ENCODE peak calls at places on chromosomes 4 and X, in nine cellular contexts. M, Y, R, X, C, F, K, W and D are unnamed samples.

GRCh38 chrX:136251042-136251991 is at the start of gene MAP7D3:
- DNase-seq in W (peak; percentile 81), Y (peak; percentile 29), K (no peak), R (peak; percentile 56), X (no peak), C (peak; percentile 69), M (peak; percentile 53), F (peak; percentile 78), D (peak; percentile 30)

GRCh38 chr4:90689739-90690138 is 562.5 kb downstream of the CCSER1 start:
- DNase-seq in K (no peak), C (no peak), M (peak; percentile 25), R (no peak), F (no peak), W (no peak), Y (no peak), X (no peak), D (no peak)

GRCh38 chrX:102765794-102766193 is 45.3 kb downstream of the GPRASP3 start:
- DNase-seq in M (peak; percentile 41), K (peak; percentile 23), W (no peak), Y (peak; percentile 14), X (peak; percentile 27), F (no peak), C (peak; percentile 2), R (no peak), D (no peak)

GRCh38 chr4:183356931-183357675 is 34.9 kb upstream of the CLDN24 start:
- DNase-seq in Y (no peak), M (peak; percentile 95), F (no peak), W (no peak), R (no peak), K (no peak), C (no peak), X (no peak), D (no peak)

GRCh38 chrX:101397779-101398178 is 7.0 kb downstream of the RPL36A start:
- DNase-seq in W (no peak), Y (no peak), K (no peak), C (no peak), F (peak; percentile 21), X (no peak), M (no peak), R (no peak), D (no peak)

GRCh38 chr4:150518559-150518958 is 63.4 kb upstream of the MAB21L2 start:
- DNase-seq in R (no peak), W (no peak), Y (peak; percentile 47), M (peak; percentile 64), K (no peak), F (no peak), C (peak; percentile 16), X (no peak), D (no peak)

GRCh38 chr4:54781771-54782170 is 124.0 kb downstream of the KIT start:
- DNase-seq in X (no peak), R (no peak), C (no peak), F (no peak), K (no peak), M (no peak), W (no peak), Y (peak; percentile 6), D (no peak)

GRCh38 chr4:76989391-76990061 is 40.0 kb downstream of the SEPTIN11 start:
- DNase-seq in F (no peak), X (no peak), W (peak; percentile 57), Y (no peak), K (no peak), C (no peak), R (no peak), M (no peak), D (no peak)

GRCh38 chr4:3388461-3389185 is 53.1 kb upstream of the HGFAC start:
- DNase-seq in K (peak; percentile 67), C (no peak), M (peak; percentile 49), R (no peak), X (peak; percentile 14), F (no peak), Y (peak; percentile 65), W (no peak), D (peak; percentile 34)

GRCh38 chr4:2250764-2251072 is 8.8 kb upstream of the HAUS3 start:
- DNase-seq in X (no peak), M (no peak), W (no peak), C (no peak), R (peak; percentile 8), K (no peak), F (no peak), Y (no peak), D (no peak)

GRCh38 chrX:107656965-107657364 is 28.7 kb downstream of the PRPS1 start:
- DNase-seq in R (no peak), M (no peak), X (no peak), K (no peak), Y (no peak), W (no peak), F (no peak), C (no peak), D (no peak)
- TF ChIP-seq CTCF in R (no peak), M (no peak), X (no peak), K (no peak), Y (no peak), W (no peak), F (no peak), C (no peak), D (no peak)

GRCh38 chr4:59249110-59249509 is 1951.0 kb upstream of the ADGRL3 start:
- DNase-seq in C (no peak), W (no peak), R (no peak), Y (no peak), F (no peak), K (no peak), M (no peak), X (no peak), D (no peak)

GRCh38 chr4:59248313-59248712 is 1951.8 kb upstream of the ADGRL3 start:
- DNase-seq in C (no peak), Y (no peak), R (no peak), M (no peak), W (no peak), K (no peak), X (no peak), F (no peak), D (no peak)

GRCh38 chr4:59243038-59243437 is 1957.1 kb upstream of the ADGRL3 start:
- DNase-seq in X (no peak), M (no peak), W (no peak), Y (no peak), R (no peak), C (no peak), K (no peak), F (no peak), D (no peak)

GRCh38 chr4:59247032-59247431 is 1953.1 kb upstream of the ADGRL3 start:
- DNase-seq in W (no peak), C (no peak), K (no peak), X (no peak), R (no peak), M (peak; percentile 16), F (peak; percentile 5), Y (no peak), D (no peak)
- TF ChIP-seq CTCF in W (no peak), C (peak; percentile 33), K (no peak), X (no peak), R (no peak), M (peak; percentile 45), F (peak; percentile 53), Y (peak; percentile 15), D (peak; percentile 65)

DNA sequence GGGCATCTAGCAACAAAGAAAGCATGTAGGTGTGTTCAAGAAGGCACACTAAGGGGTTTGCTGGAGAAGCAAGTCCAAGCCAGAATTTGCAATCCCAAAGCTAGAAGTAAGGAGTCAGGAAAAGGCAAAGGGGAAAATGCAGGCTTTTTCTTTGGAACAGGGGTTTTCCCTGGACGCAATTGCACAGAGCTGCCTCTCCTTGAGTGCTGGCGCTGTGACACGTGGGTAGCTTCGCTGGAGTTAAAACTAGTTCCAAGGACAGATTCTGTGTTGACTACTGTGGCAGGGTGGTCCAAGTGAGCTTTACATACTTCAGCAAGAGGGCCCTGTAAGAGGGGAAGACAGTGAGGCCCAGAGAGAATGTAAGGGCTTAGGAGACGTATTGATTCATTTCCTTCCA is 277.1 kb downstream of the ADGRA3 start:
- DNase-seq in C (peak; percentile 4), Y (no peak), W (no peak), R (peak; percentile 38), K (no peak), F (peak; percentile 77), M (peak; percentile 8), X (no peak), D (no peak)
- TF ChIP-seq CTCF in C (no peak), Y (peak; percentile 20), W (peak; percentile 12), R (no peak), K (peak; percentile 35), F (peak; percentile 57), M (no peak), X (peak; percentile 18), D (peak; percentile 38)

GRCh38 chr4:21450331-21450730 is 498.2 kb downstream of the KCNIP4 start:
- DNase-seq in X (no peak), M (no peak), K (no peak), W (no peak), Y (no peak), R (no peak), C (no peak), F (no peak), D (no peak)

GRCh38 chr4:21451032-21451431 is 497.5 kb downstream of the KCNIP4 start:
- DNase-seq in F (no peak), W (no peak), R (no peak), X (peak; percentile 6), K (no peak), C (no peak), Y (peak; percentile 74), M (peak; percentile 67), D (no peak)

GRCh38 chr4:21452931-21453330 is 495.6 kb downstream of the KCNIP4 start:
- DNase-seq in W (no peak), K (no peak), X (no peak), C (no peak), R (no peak), M (no peak), Y (no peak), F (no peak), D (no peak)

GRCh38 chr4:21447320-21448055 is 501.1 kb downstream of the KCNIP4 start:
- DNase-seq in K (no peak), F (peak; percentile 36), W (no peak), M (peak; percentile 81), C (no peak), Y (no peak), X (no peak), R (no peak), D (no peak)
- TF ChIP-seq CTCF in K (no peak), F (peak; percentile 40), W (no peak), M (peak; percentile 26), C (no peak), Y (no peak), X (peak; percentile 13), R (no peak), D (no peak)

DNA sequence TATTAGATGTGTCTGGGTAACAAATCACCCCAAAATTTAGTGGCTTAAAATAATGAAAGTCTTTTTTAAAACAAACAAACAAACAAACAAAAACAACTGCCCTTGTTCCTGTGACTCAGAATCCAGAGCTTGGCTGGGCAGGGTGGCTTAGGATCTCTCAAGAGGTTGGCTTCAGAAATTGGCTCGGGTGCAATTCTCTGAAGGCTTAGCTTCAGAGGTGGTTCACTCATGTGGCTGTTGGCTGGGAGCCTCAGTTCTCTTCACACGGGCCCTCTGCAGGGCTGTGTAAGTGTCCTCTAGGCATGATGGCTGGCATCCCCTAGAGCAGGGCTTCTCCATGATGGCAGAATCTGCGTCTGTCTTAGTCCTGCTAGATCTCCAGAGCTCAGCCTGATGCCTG is 179.9 kb upstream of the BCOR start:
- DNase-seq in X (no peak), M (no peak), K (no peak), W (no peak), C (no peak), R (no peak), Y (no peak), F (no peak), D (no peak)
- TF ChIP-seq CTCF in X (no peak), M (no peak), K (no peak), W (no peak), C (no peak), R (no peak), Y (no peak), F (no peak), D (no peak)